ENCODE peak calls at places on chromosome 18, in eight cellular contexts. B is HL-60; E is WERI-Rb-1; I is cardiac muscle cell; O is heart right ventricle; V is colonic mucosa; S is PC-9; C is CD8-positive, alpha-beta T cell. M is an unnamed sample. For H3K27me3, the result is how much of the 10 kb centered on the place peaks cover.

GRCh38 chr18:41655074-41655473 is 300.0 kb upstream of the PIK3C3 start:
- DNase-seq in O (no peak), S (no peak), C (no peak), V (no peak), B (peak), I (no peak), E (no peak), M (no peak)

GRCh38 chr18:34660572-34660971 is 49.5 kb upstream of the DTNA start:
- DNase-seq in B (no peak), E (no peak), V (no peak), C (no peak), S (no peak), O (no peak), I (no peak), M (no peak)

GRCh38 chr18:23453657-23454011 is 547 bp downstream of the RIOK3 start:
- DNase-seq in B (no peak), S (no peak), E (no peak), C (peak), V (no peak), I (no peak), O (no peak), M (no peak)

GRCh38 chr18:79851489-79851888 is 53.8 kb downstream of the KCNG2 start:
- DNase-seq in C (no peak), I (no peak), O (no peak), B (no peak), E (no peak), S (no peak), V (no peak), M (no peak)

GRCh38 chr18:33757037-33757436 is 179.0 kb downstream of the ASXL3 start:
- DNase-seq in O (no peak), I (no peak), S (no peak), E (no peak), V (no peak), B (no peak), C (no peak), M (no peak)

GRCh38 chr18:75408554-75409506 is 18.7 kb downstream of the SMIM21 start:
- DNase-seq in I (no peak), V (no peak), E (no peak), S (peak), C (no peak), O (no peak), B (peak), M (no peak)

GRCh38 chr18:67302043-67302442 is 214.5 kb downstream of the DSEL start:
- DNase-seq in O (no peak), I (no peak), V (no peak), S (no peak), B (no peak), E (no peak), C (no peak), M (no peak)

GRCh38 chr18:45774065-45774521 is 50.1 kb downstream of the SLC14A1 start:
- DNase-seq in S (no peak), I (no peak), C (no peak), B (no peak), O (no peak), V (no peak), E (no peak), M (no peak)

GRCh38 chr18:22493255-22493654 is 75.5 kb upstream of the CTAGE1 start:
- DNase-seq in I (no peak), S (no peak), V (no peak), C (no peak), B (no peak), O (no peak), E (no peak), M (no peak)

GRCh38 chr18:39462436-39462835 is 1896.8 kb upstream of the CELF4 start:
- DNase-seq in V (no peak), O (no peak), S (no peak), I (no peak), B (no peak), E (no peak), C (no peak), M (no peak)

GRCh38 chr18:24530630-24531111 is 70.2 kb downstream of the HRH4 start:
- DNase-seq in V (no peak), S (no peak), O (no peak), B (no peak), I (no peak), E (peak), C (no peak), M (no peak)

GRCh38 chr18:13500891-13501887 is 225.2 kb downstream of the FAM210A start:
- DNase-seq in E (no peak), I (no peak), C (no peak), V (no peak), O (peak), B (no peak), S (no peak), M (no peak)

GRCh38 chr18:7577706-7578105 is 10.6 kb downstream of the PTPRM start:
- DNase-seq in S (no peak), E (no peak), B (no peak), I (peak), V (no peak), C (no peak), O (no peak), M (no peak)

GRCh38 chr18:11040823-11041712 is 108.3 kb downstream of the PIEZO2 start:
- DNase-seq in V (peak), O (no peak), C (no peak), E (peak), B (peak), S (no peak), I (peak), M (no peak)

GRCh38 chr18:9673296-9674251 is 34.5 kb upstream of the RAB31 start:
- DNase-seq in B (peak), E (peak), I (peak), C (no peak), S (peak), O (no peak), V (peak), M (peak)

GRCh38 chr18:41681138-41681881 is 273.7 kb upstream of the PIK3C3 start:
- DNase-seq in S (no peak), C (no peak), I (no peak), V (no peak), B (no peak), O (no peak), E (no peak), M (no peak)

GRCh38 chr18:78965917-78966878 is 13.4 kb upstream of the SALL3 start:
- DNase-seq in E (no peak), O (no peak), S (no peak), B (no peak), C (no peak), I (no peak), V (no peak), M (no peak)

GRCh38 chr18:9726936-9727335 is 18.8 kb downstream of the RAB31 start:
- DNase-seq in O (no peak), B (no peak), C (no peak), I (no peak), V (no peak), S (no peak), E (no peak), M (no peak)

GRCh38 chr18:7817596-7817995 is 250.5 kb downstream of the PTPRM start:
- DNase-seq in V (no peak), O (no peak), I (no peak), S (no peak), B (no peak), E (no peak), C (no peak), M (no peak)

GRCh38 chr18:56559044-56559443 is 79.3 kb downstream of the TXNL1 start:
- DNase-seq in O (no peak), C (no peak), V (no peak), I (no peak), S (no peak), E (no peak), B (no peak), M (no peak)

GRCh38 chr18:1244397-1245122 is 339.9 kb downstream of the ADCYAP1 start:
- DNase-seq in C (no peak), B (no peak), O (no peak), E (no peak), S (no peak), V (no peak), I (no peak), M (no peak)

GRCh38 chr18:11676867-11677266 is 12.2 kb upstream of the GNAL start:
- DNase-seq in O (no peak), B (no peak), S (no peak), V (no peak), I (no peak), E (no peak), C (no peak), M (no peak)

GRCh38 chr18:59672125-59672769 is 25.0 kb downstream of the CCBE1 start:
- DNase-seq in B (no peak), O (no peak), S (no peak), E (no peak), V (no peak), C (no peak), I (no peak), M (no peak)

GRCh38 chr18:71797554-71797953 is 746.6 kb downstream of the CBLN2 start:
- DNase-seq in V (no peak), E (no peak), I (no peak), B (no peak), O (no peak), S (no peak), C (no peak), M (no peak)

GRCh38 chr18:7904529-7904928 is 337.4 kb downstream of the PTPRM start:
- DNase-seq in I (no peak), O (no peak), C (no peak), B (no peak), S (peak), E (no peak), V (no peak), M (no peak)

GRCh38 chr18:79529991-79530390 is 134.3 kb downstream of the NFATC1 start:
- DNase-seq in C (no peak), S (no peak), V (no peak), E (no peak), B (no peak), I (no peak), O (no peak), M (no peak)

GRCh38 chr18:36139251-36139650 is 9.6 kb downstream of the ELP2 start:
- DNase-seq in E (no peak), S (no peak), B (no peak), I (no peak), V (no peak), O (no peak), C (no peak), M (no peak)

GRCh38 chr18:36143391-36143790 is 13.7 kb downstream of the ELP2 start:
- DNase-seq in E (no peak), S (no peak), O (no peak), I (no peak), V (no peak), B (no peak), C (no peak), M (no peak)

GRCh38 chr18:36141576-36141975 is 11.9 kb downstream of the ELP2 start:
- DNase-seq in V (no peak), B (no peak), E (no peak), S (no peak), O (no peak), I (no peak), C (no peak), M (no peak)

DNA sequence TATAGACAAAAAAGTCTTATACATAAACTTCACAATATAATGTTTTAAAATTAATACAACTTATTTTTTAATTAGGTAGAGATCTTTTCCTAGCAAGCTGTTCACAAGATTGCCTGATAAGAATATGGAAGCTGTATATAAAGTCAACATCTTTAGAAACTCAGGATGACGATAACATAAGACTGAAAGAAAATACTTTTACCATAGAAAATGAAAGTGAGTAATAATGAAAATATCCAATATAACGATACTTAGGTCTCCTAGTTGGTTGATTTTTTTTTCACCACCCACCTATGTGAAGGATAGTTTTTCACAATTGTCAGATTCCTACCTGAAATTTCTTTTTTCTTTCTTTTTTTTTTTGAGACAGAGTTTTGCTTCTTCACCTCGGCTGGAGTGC is 13.1 kb downstream of the ELP2 start:
- DNase-seq in I (no peak), C (no peak), E (no peak), S (no peak), B (no peak), O (no peak), V (no peak), M (no peak)
- H3K27me3 ChIP-seq in I (under half), C (under half), E (under half), S (under half), B (under half), O (under half), V (under half), M (under half)

GRCh38 chr18:3499498-3499897 is 49.5 kb downstream of the TGIF1 start:
- DNase-seq in V (no peak), O (no peak), I (peak), S (no peak), C (no peak), E (no peak), B (no peak), M (no peak)
- TF ChIP-seq CTCF in V (no peak), O (no peak), I (no peak), S (no peak), C (no peak), E (no peak), B (no peak), M (no peak)

GRCh38 chr18:32470713-32471633 is at the start of gene GAREM1:
- DNase-seq in C (peak), O (peak), B (peak), S (peak), I (peak), V (peak), E (peak), M (peak)
- H3K27me3 ChIP-seq in C (under half), O (under half), B (under half), S (under half), I (under half), V (under half), E (half or more), M (under half)

DNA sequence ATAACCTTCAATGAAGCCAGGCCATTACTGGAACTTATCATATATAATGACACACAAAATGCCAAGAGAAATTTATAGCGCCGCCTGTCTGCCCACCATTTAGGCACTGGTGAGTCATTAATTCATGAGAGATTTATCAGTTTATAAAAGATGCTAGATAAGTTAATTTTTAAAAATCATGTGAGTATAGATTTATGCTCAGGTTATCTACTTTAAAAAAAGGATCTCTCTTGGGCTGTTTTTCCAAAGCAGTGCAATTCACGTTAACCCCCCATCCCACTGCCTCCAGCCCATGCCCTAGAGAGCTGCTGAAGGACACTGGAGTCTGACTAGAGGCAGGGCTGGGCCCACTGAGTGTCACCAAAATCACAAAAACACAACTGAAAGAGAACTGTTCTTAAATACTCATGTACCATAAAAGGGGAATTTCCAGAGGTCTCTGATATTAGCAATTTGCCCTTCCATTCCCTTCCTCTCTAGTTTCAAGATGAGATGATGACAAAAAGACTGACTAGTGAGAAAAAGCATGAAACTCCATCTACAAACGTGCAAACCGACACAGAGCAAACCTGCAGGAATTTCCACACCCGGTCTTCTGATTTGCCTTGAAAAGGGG is 160.8 kb downstream of the BCL2 start:
- DNase-seq in S (no peak), E (no peak), C (no peak), I (no peak), O (no peak), B (no peak), V (no peak), M (peak)
- TF ChIP-seq CTCF in S (no peak), E (no peak), C (no peak), I (no peak), O (no peak), B (no peak), V (no peak), M (peak)

GRCh38 chr18:48707636-48708296 is 168.9 kb downstream of the CTIF start:
- DNase-seq in I (no peak), C (no peak), V (no peak), B (no peak), E (no peak), S (no peak), O (no peak), M (no peak)
- H3K27me3 ChIP-seq in I (under half), C (under half), V (under half), B (under half), E (under half), S (under half), O (under half), M (under half)